ENCODE peak calls at places on chromosomes 13 and 19, in eight cellular contexts. G is stomach; C is effector memory CD4-positive, alpha-beta T cell; B is colonic mucosa; F is heart right ventricle; O is heart left ventricle; V is left lung; J is left ventricle myocardium inferior. U is an unnamed sample.

GRCh38 chr13:35474551-35474950 is 1.9 kb downstream of the MAB21L1 start:
- DNase-seq in G (no peak), C (no peak), B (no peak), F (no peak), O (no peak), V (no peak), J (no peak), U (no peak)

GRCh38 chr13:48402325-48402962 is 10.5 kb downstream of the LPAR6 start:
- DNase-seq in G (no peak), C (no peak), B (no peak), F (no peak), O (no peak), V (no peak), J (no peak), U (no peak)

GRCh38 chr13:91701975-91702374 is 303.6 kb downstream of the GPC5 start:
- DNase-seq in G (no peak), C (no peak), B (no peak), F (no peak), O (no peak), V (no peak), J (no peak), U (no peak)

GRCh38 chr13:39956036-39956435 is 300.6 kb downstream of the COG6 start:
- DNase-seq in G (no peak), C (no peak), B (no peak), F (no peak), O (no peak), V (no peak), J (no peak), U (no peak)

GRCh38 chr19:4878491-4878968 is 11.1 kb upstream of the PLIN3 start:
- DNase-seq in G (no peak), C (no peak), B (no peak), F (peak; percentile 23), O (peak; percentile 47), V (no peak), J (peak; percentile 44), U (no peak)

GRCh38 chr13:20495087-20496023 is 30.3 kb downstream of the CRYL1 start:
- DNase-seq in G (peak; percentile 65), C (peak; percentile 13), B (peak; percentile 74), F (no peak), O (no peak), V (no peak), J (no peak), U (peak; percentile 66)

GRCh38 chr19:54373781-54374266 is 9.1 kb upstream of the LAIR1 start:
- DNase-seq in G (no peak), C (no peak), B (no peak), F (no peak), O (peak; percentile 52), V (no peak), J (no peak), U (no peak)

GRCh38 chr19:32708457-32708856 is 11.1 kb upstream of the TDRD12 start:
- DNase-seq in G (no peak), C (no peak), B (no peak), F (no peak), O (no peak), V (no peak), J (no peak), U (no peak)

GRCh38 chr19:18999896-19000620 is 33.3 kb downstream of the SUGP2 start:
- DNase-seq in G (no peak), C (no peak), B (no peak), F (no peak), O (no peak), V (peak; percentile 30), J (no peak), U (no peak)

GRCh38 chr19:11578342-11579142 is 1.1 kb upstream of the ACP5 start:
- DNase-seq in G (peak; percentile 67), C (no peak), B (peak; percentile 74), F (peak; percentile 46), O (peak; percentile 57), V (peak; percentile 88), J (peak; percentile 42), U (peak; percentile 25)

GRCh38 chr19:20078696-20079095 is 896 bp downstream of the ZNF90 start:
- DNase-seq in G (no peak), C (no peak), B (peak; percentile 53), F (no peak), O (peak; percentile 30), V (peak; percentile 82), J (peak; percentile 18), U (peak; percentile 1)

GRCh38 chr13:112601351-112601750 is 13.4 kb upstream of the TUBGCP3 start:
- DNase-seq in G (no peak), C (no peak), B (no peak), F (no peak), O (no peak), V (no peak), J (no peak), U (no peak)

GRCh38 chr19:8321760-8322637 is 703 bp downstream of the RPS28 start:
- DNase-seq in G (no peak), C (no peak), B (no peak), F (no peak), O (no peak), V (peak; percentile 76), J (no peak), U (no peak)

GRCh38 chr13:29679357-29680050 is 84.0 kb upstream of the SLC7A1 start:
- DNase-seq in G (peak; percentile 46), C (no peak), B (no peak), F (peak; percentile 44), O (peak; percentile 82), V (no peak), J (peak; percentile 52), U (no peak)

GRCh38 chr13:46622918-46623256 is 69.9 kb downstream of the LRCH1 start:
- DNase-seq in G (no peak), C (no peak), B (peak; percentile 50), F (no peak), O (peak; percentile 43), V (no peak), J (peak; percentile 24), U (no peak)

GRCh38 chr13:82344867-82345266 is 1537.4 kb downstream of the SLITRK1 start:
- DNase-seq in G (no peak), C (no peak), B (no peak), F (no peak), O (no peak), V (no peak), J (no peak), U (no peak)

GRCh38 chr13:30376426-30377311 is 45.6 kb upstream of the UBE2L5 start:
- DNase-seq in G (peak; percentile 45), C (peak; percentile 67), B (peak; percentile 69), F (no peak), O (no peak), V (no peak), J (no peak), U (peak; percentile 82)

GRCh38 chr13:110307697-110308376 is 753 bp downstream of the COL4A2 start:
- DNase-seq in G (no peak), C (no peak), B (no peak), F (peak; percentile 38), O (no peak), V (peak; percentile 71), J (no peak), U (no peak)

GRCh38 chr13:33740134-33740538 is 77.8 kb upstream of the RFC3 start:
- DNase-seq in G (no peak), C (no peak), B (no peak), F (no peak), O (no peak), V (no peak), J (no peak), U (no peak)

GRCh38 chr13:31545616-31546015 is 193.7 kb upstream of the RXFP2 start:
- DNase-seq in G (no peak), C (no peak), B (no peak), F (no peak), O (no peak), V (no peak), J (no peak), U (no peak)

GRCh38 chr13:91346848-91347211 is 657 bp upstream of the MIR17HG start:
- DNase-seq in G (no peak), C (peak; percentile 11), B (peak; percentile 42), F (no peak), O (no peak), V (no peak), J (no peak), U (peak; percentile 48)

GRCh38 chr13:45575146-45575829 is 40.3 kb downstream of the ERICH6B start:
- DNase-seq in G (no peak), C (no peak), B (no peak), F (no peak), O (no peak), V (no peak), J (no peak), U (no peak)

GRCh38 chr13:45575830-45576180 is 39.7 kb downstream of the ERICH6B start:
- DNase-seq in G (no peak), C (no peak), B (no peak), F (no peak), O (no peak), V (no peak), J (no peak), U (no peak)
- H3K27me3 ChIP-seq in G (no peaks in the 10 kb centered on the region), C (peaks cover 6% of the 10 kb centered on the region), B (no peaks in the 10 kb centered on the region), F (peaks cover 5% of the 10 kb centered on the region), O (peaks cover 15% of the 10 kb centered on the region), V (no peaks in the 10 kb centered on the region), J (peaks cover 85% of the 10 kb centered on the region), U (no peaks in the 10 kb centered on the region)

DNA sequence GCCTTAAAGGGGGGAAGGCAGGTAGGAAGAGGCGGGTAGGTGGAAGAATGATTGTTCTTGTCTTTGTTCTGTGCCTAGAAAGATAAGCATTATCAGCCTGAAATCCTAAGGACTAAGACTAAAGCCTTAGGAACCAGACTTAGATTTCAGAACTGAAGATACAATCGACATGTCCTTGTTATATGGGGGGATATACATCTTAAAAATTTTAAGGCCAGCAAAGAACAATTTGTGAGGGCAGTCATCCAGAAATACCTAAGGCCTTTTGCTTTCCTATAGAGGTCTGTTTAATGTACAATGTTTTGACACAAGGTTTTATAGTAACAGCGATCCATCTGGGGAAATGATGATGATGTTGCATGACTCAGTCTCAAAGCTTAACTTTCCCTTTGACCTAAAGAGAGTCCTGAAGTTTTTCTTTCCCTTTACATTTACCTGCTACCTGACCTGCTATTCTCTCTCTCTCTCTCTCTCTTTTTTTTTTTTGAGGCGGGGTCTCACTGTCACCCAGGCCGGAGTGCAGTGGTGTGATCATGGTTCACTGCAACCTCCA is 20.2 kb upstream of the CEACAM6 start:
- DNase-seq in G (no peak), C (no peak), B (no peak), F (no peak), O (no peak), V (no peak), J (no peak), U (no peak)
- H3K4me1 ChIP-seq in G (no peaks in the 10 kb centered on the region), C (no peaks in the 10 kb centered on the region), B (peaks cover 8% of the 10 kb centered on the region), F (no peaks in the 10 kb centered on the region), O (no peaks in the 10 kb centered on the region), V (peaks cover 7% of the 10 kb centered on the region), J (no peaks in the 10 kb centered on the region), U (no peaks in the 10 kb centered on the region)

DNA sequence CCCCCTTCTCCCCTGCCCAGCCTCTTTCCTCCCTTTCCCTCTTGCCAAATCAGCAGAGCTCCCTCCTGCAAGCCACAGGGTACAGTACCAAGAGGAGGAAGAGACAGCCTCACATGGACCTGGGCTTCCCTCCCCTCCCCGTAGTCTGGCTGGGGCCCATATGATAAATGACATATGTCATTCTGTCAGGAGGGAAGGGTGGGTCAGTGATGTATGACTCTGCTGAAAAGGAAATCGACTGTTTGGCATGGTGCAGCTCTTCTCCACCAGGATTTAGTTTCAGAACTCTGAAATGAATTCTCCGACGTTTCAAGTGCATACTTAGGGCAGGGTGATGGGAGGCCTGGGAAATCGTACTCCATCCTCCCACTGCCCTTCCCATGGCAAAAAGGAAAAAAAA is 9.8 kb downstream of the TSHZ3 start:
- DNase-seq in G (no peak), C (no peak), B (no peak), F (no peak), O (no peak), V (no peak), J (no peak), U (no peak)
- H3K27me3 ChIP-seq in G (no peaks in the 10 kb centered on the region), C (no peaks in the 10 kb centered on the region), B (no peaks in the 10 kb centered on the region), F (no peaks in the 10 kb centered on the region), O (no peaks in the 10 kb centered on the region), V (peaks cover 15% of the 10 kb centered on the region), J (no peaks in the 10 kb centered on the region), U (peaks cover 4% of the 10 kb centered on the region)

GRCh38 chr13:93058301-93058700 is 168.3 kb upstream of the GPC6 start:
- DNase-seq in G (no peak), C (no peak), B (no peak), F (no peak), O (no peak), V (no peak), J (no peak), U (no peak)
- H3K4me1 ChIP-seq in G (no peaks in the 10 kb centered on the region), C (no peaks in the 10 kb centered on the region), B (no peaks in the 10 kb centered on the region), F (no peaks in the 10 kb centered on the region), O (no peaks in the 10 kb centered on the region), V (no peaks in the 10 kb centered on the region), J (no peaks in the 10 kb centered on the region), U (no peaks in the 10 kb centered on the region)